ENCODE peak calls at places on chromosome 13, in ten cellular contexts. U is fibroblast of the conjunctiva; J is CD8-positive, alpha-beta memory T cell; M is Ammon's horn; Z is activated naive CD4-positive, alpha-beta T cell; Y is AG04450; L is activated gamma-delta T cell; F is astrocyte of the spinal cord; P is small intestine; Q is hepatic stellate cell. V is an unnamed sample.

GRCh38 chr13:58882556-58882955 is 1251.0 kb downstream of the PCDH17 start:
- DNase-seq in Q (no peak), U (no peak), Y (no peak), M (no peak), J (no peak), L (no peak), P (no peak), Z (no peak), F (no peak), V (no peak)

GRCh38 chr13:100694722-100695644 is 20.4 kb upstream of the TMTC4 start:
- DNase-seq in Y (no peak), P (peak), L (no peak), M (no peak), Z (no peak), J (no peak), U (no peak), F (peak), Q (peak), V (peak)

GRCh38 chr13:46296465-46296822 is 84.7 kb downstream of the LRRC63 start:
- DNase-seq in F (no peak), M (no peak), Z (no peak), P (no peak), U (no peak), Q (no peak), L (no peak), Y (no peak), J (no peak), V (no peak)

GRCh38 chr13:58960909-58961308 is 1202.8 kb downstream of the DIAPH3 start:
- DNase-seq in L (no peak), U (peak), M (no peak), J (no peak), Q (no peak), Z (no peak), P (no peak), Y (no peak), F (peak), V (no peak)

GRCh38 chr13:29583073-29583785 is 12.3 kb downstream of the SLC7A1 start:
- DNase-seq in Y (no peak), U (no peak), Z (no peak), J (no peak), P (peak), Q (peak), F (peak), M (no peak), L (no peak), V (peak)

GRCh38 chr13:41546372-41547252 is 89.3 kb downstream of the RGCC start:
- DNase-seq in J (no peak), L (no peak), Z (no peak), P (no peak), Y (peak), U (no peak), M (no peak), F (peak), Q (peak), V (peak)

GRCh38 chr13:110980921-110981320 is 66.1 kb upstream of the ANKRD10 start:
- DNase-seq in Z (no peak), F (no peak), J (no peak), Q (no peak), P (no peak), M (no peak), U (no peak), Y (no peak), L (no peak), V (no peak)

GRCh38 chr13:33112745-33113144 is 96.5 kb downstream of the KL start:
- DNase-seq in Y (no peak), F (peak), Z (no peak), J (no peak), P (no peak), Q (no peak), M (no peak), U (no peak), L (no peak), V (no peak)

GRCh38 chr13:112657850-112658445 is 31.9 kb upstream of the ATP11A start:
- DNase-seq in Z (no peak), F (peak), M (no peak), P (no peak), Y (peak), L (no peak), U (no peak), Q (no peak), J (no peak), V (peak)

GRCh38 chr13:73334459-73334858 is 275.7 kb downstream of the KLF5 start:
- DNase-seq in Y (no peak), Q (no peak), J (no peak), Z (no peak), P (no peak), L (no peak), M (no peak), F (no peak), U (no peak), V (no peak)

GRCh38 chr13:73542446-73542845 is 483.6 kb downstream of the KLF5 start:
- DNase-seq in U (no peak), P (no peak), Z (no peak), Y (no peak), Q (no peak), J (no peak), L (no peak), M (no peak), F (no peak), V (no peak)

GRCh38 chr13:93450226-93450625 is 223.6 kb downstream of the GPC6 start:
- DNase-seq in M (no peak), Q (no peak), L (no peak), P (no peak), F (peak), Z (no peak), J (no peak), Y (peak), U (no peak), V (peak)

GRCh38 chr13:50914848-50915247 is 5.3 kb downstream of the RNASEH2B start:
- DNase-seq in M (no peak), Y (no peak), J (no peak), L (no peak), P (no peak), F (peak), Z (no peak), U (no peak), Q (no peak), V (no peak)

GRCh38 chr13:77703426-77703825 is 5.9 kb downstream of the SLAIN1 start:
- DNase-seq in J (no peak), M (no peak), F (no peak), P (no peak), Z (no peak), U (no peak), L (no peak), Y (no peak), Q (no peak), V (no peak)

GRCh38 chr13:81089758-81090157 is 748.8 kb upstream of the SPRY2 start:
- DNase-seq in M (no peak), F (no peak), Z (no peak), Y (no peak), Q (no peak), J (no peak), U (no peak), P (no peak), L (no peak), V (no peak)

GRCh38 chr13:109737606-109738005 is 48.8 kb downstream of the IRS2 start:
- DNase-seq in Y (no peak), P (no peak), M (no peak), J (no peak), Q (no peak), L (no peak), F (peak), Z (no peak), U (no peak), V (no peak)

GRCh38 chr13:96967248-96967745 is 27.0 kb downstream of the OXGR1 start:
- DNase-seq in Y (no peak), Z (no peak), M (no peak), L (no peak), Q (no peak), P (no peak), U (no peak), F (no peak), J (no peak), V (no peak)

GRCh38 chr13:48496796-48497195 is 36.1 kb downstream of the RCBTB2 start:
- DNase-seq in U (no peak), Y (no peak), Q (no peak), J (no peak), M (no peak), P (peak), L (no peak), F (no peak), Z (no peak), V (no peak)

GRCh38 chr13:101218484-101218883 is 197.8 kb downstream of the NALCN start:
- DNase-seq in P (no peak), J (no peak), U (no peak), Q (no peak), M (no peak), Y (no peak), L (no peak), F (no peak), Z (no peak), V (no peak)

GRCh38 chr13:59776924-59777690 is 386.6 kb downstream of the DIAPH3 start:
- DNase-seq in P (no peak), Q (peak), J (no peak), U (peak), Z (no peak), Y (peak), M (no peak), L (no peak), F (peak), V (peak)

GRCh38 chr13:107373551-107373950 is 805.6 kb upstream of the ARGLU1 start:
- DNase-seq in J (no peak), U (peak), Q (peak), Z (no peak), L (no peak), F (peak), M (peak), Y (peak), P (peak), V (peak)

V was measured in kidney glomerular epithelial cell.